ENCODE peak calls at places on chromosomes 3 and 15, in eight cellular contexts. X, E, J, Y, C, B, A and S are unnamed samples.

GRCh38 chr15:69160976-69161877 is 792 bp downstream of the GLCE start:
- DNase-seq in E (peak; percentile 45), Y (peak; percentile 79), A (peak; percentile 33), C (no peak), J (no peak), B (peak; percentile 32), X (peak; percentile 27), S (peak; percentile 29)

GRCh38 chr15:70023064-70023768 is 74.5 kb downstream of the TLE3 start:
- DNase-seq in Y (peak; percentile 59), A (peak; percentile 83), J (peak; percentile 50), E (peak; percentile 77), C (peak; percentile 4), X (no peak), B (peak; percentile 91), S (peak; percentile 74)

GRCh38 chr15:70748281-70748747 is 15.0 kb downstream of the UACA start:
- DNase-seq in B (no peak), E (no peak), J (no peak), X (peak; percentile 65), Y (no peak), C (no peak), A (no peak), S (no peak)

GRCh38 chr3:67018105-67018788 is 20.1 kb downstream of the KBTBD8 start:
- DNase-seq in X (no peak), A (no peak), J (no peak), E (peak; percentile 62), C (no peak), Y (no peak), B (peak; percentile 51), S (peak; percentile 3)

GRCh38 chr3:171770689-171771620 is 39.3 kb downstream of the PLD1 start:
- DNase-seq in C (no peak), E (peak; percentile 93), B (peak; percentile 94), A (no peak), X (no peak), J (peak; percentile 59), Y (peak; percentile 86), S (peak; percentile 90)

GRCh38 chr3:7504886-7505775 is 644.2 kb downstream of the GRM7 start:
- DNase-seq in Y (no peak), J (no peak), B (peak; percentile 93), C (no peak), E (peak; percentile 98), X (no peak), A (no peak), S (peak; percentile 97)

GRCh38 chr15:34737379-34737928 is 17.3 kb downstream of the GJD2 start:
- DNase-seq in A (no peak), C (no peak), B (peak; percentile 50), Y (peak; percentile 22), E (no peak), J (no peak), X (no peak), S (no peak)

GRCh38 chr3:44065311-44065710 is 176.4 kb upstream of the TOPAZ1 start:
- DNase-seq in C (no peak), J (peak; percentile 24), A (no peak), B (peak; percentile 70), X (no peak), Y (peak; percentile 75), E (no peak), S (no peak)

GRCh38 chr15:74062236-74062635 is 20.1 kb downstream of the GOLGA6A start:
- DNase-seq in J (no peak), B (no peak), X (no peak), E (no peak), C (no peak), A (no peak), Y (no peak), S (no peak)

GRCh38 chr15:74497584-74497983 is 36.6 kb upstream of the UBL7 start:
- DNase-seq in B (peak; percentile 93), C (no peak), X (no peak), J (peak; percentile 91), E (no peak), Y (peak; percentile 41), A (no peak), S (no peak)

GRCh38 chr15:72740202-72740601 is 43.4 kb downstream of the ADPGK start:
- DNase-seq in E (no peak), C (no peak), J (no peak), Y (no peak), B (no peak), A (no peak), X (no peak), S (no peak)

GRCh38 chr3:135109681-135110080 is 314.6 kb downstream of the EPHB1 start:
- DNase-seq in B (no peak), E (no peak), A (no peak), C (no peak), J (no peak), Y (no peak), X (no peak), S (no peak)

GRCh38 chr3:68007621-68008226 is 353.3 kb upstream of the SUCLG2 start:
- DNase-seq in C (no peak), A (peak; percentile 41), Y (no peak), E (no peak), J (no peak), X (peak; percentile 11), B (no peak), S (no peak)

GRCh38 chr3:52779411-52780297 is 2.3 kb downstream of the ITIH1 start:
- DNase-seq in C (no peak), E (no peak), A (no peak), J (no peak), X (no peak), B (no peak), Y (no peak), S (no peak)

GRCh38 chr3:121584418-121584817 is 8.8 kb upstream of the FBXO40 start:
- DNase-seq in Y (no peak), A (no peak), J (no peak), C (no peak), E (no peak), X (no peak), B (no peak), S (no peak)

GRCh38 chr3:16113704-16114103 is 60.8 kb upstream of the GALNT15 start:
- DNase-seq in X (no peak), Y (no peak), E (peak; percentile 53), A (no peak), B (peak; percentile 60), C (no peak), J (no peak), S (peak; percentile 58)

GRCh38 chr15:63672369-63672768 is 75.2 kb downstream of the FBXL22 start:
- DNase-seq in B (no peak), E (no peak), C (no peak), A (no peak), J (no peak), Y (no peak), X (no peak), S (no peak)

GRCh38 chr3:127997961-127998360 is 54.3 kb upstream of the SEC61A1 start:
- DNase-seq in C (no peak), X (no peak), E (no peak), J (peak; percentile 76), Y (no peak), B (peak; percentile 85), A (no peak), S (no peak)

GRCh38 chr3:49166752-49167556 is 823 bp upstream of the CCDC71 start:
- DNase-seq in B (no peak), J (no peak), E (no peak), X (no peak), Y (peak; percentile 68), A (no peak), C (no peak), S (no peak)

GRCh38 chr3:182568756-182569155 is 224.5 kb upstream of the ATP11B start:
- DNase-seq in B (no peak), Y (no peak), E (no peak), C (no peak), X (no peak), J (no peak), A (no peak), S (no peak)

GRCh38 chr3:10344147-10344943 is 23.4 kb upstream of the SEC13 start:
- DNase-seq in A (peak; percentile 66), J (no peak), Y (peak; percentile 95), X (no peak), E (peak; percentile 60), B (peak; percentile 55), C (peak; percentile 25), S (peak; percentile 55)

GRCh38 chr3:69282191-69282590 is 103.7 kb downstream of the FRMD4B start:
- DNase-seq in A (peak; percentile 45), C (peak; percentile 28), J (no peak), B (no peak), X (no peak), E (no peak), Y (no peak), S (no peak)

GRCh38 chr3:171695476-171695875 is 114.8 kb downstream of the PLD1 start:
- DNase-seq in B (no peak), J (no peak), Y (peak; percentile 22), C (no peak), A (no peak), X (no peak), E (peak; percentile 62), S (no peak)

GRCh38 chr15:52423852-52424251 is 104.8 kb downstream of the MYO5A start:
- DNase-seq in A (no peak), J (no peak), C (no peak), X (no peak), B (no peak), E (peak; percentile 11), Y (no peak), S (no peak)

GRCh38 chr15:68806220-68807105 is 14.2 kb downstream of the ANP32A start:
- DNase-seq in B (no peak), Y (no peak), X (no peak), J (no peak), A (no peak), C (no peak), E (peak; percentile 18), S (no peak)

GRCh38 chr3:134350861-134351311 is 23.4 kb downstream of the AMOTL2 start:
- DNase-seq in J (no peak), X (peak; percentile 49), A (no peak), B (peak; percentile 98), Y (peak; percentile 25), E (no peak), C (no peak), S (no peak)

GRCh38 chr15:59174161-59174845 is 32.3 kb upstream of the LDHAL6B start:
- DNase-seq in A (no peak), C (no peak), B (no peak), E (no peak), Y (no peak), X (no peak), J (no peak), S (no peak)

GRCh38 chr3:128340198-128340903 is 126.3 kb downstream of the DNAJB8 start:
- DNase-seq in A (no peak), B (no peak), Y (peak; percentile 17), X (no peak), J (no peak), C (no peak), E (no peak), S (no peak)

GRCh38 chr15:81074773-81075172 is 59.3 kb upstream of the CFAP161 start:
- DNase-seq in E (no peak), J (no peak), X (no peak), C (no peak), A (no peak), Y (no peak), B (no peak), S (no peak)

GRCh38 chr15:69321041-69321554 is 22.4 kb downstream of the PAQR5 start:
- DNase-seq in E (peak; percentile 44), B (no peak), X (no peak), Y (no peak), A (no peak), C (no peak), J (no peak), S (no peak)

GRCh38 chr3:62371735-62372591 is 1.4 kb downstream of the FEZF2 start:
- DNase-seq in X (no peak), J (no peak), C (no peak), B (no peak), A (no peak), Y (no peak), E (no peak), S (no peak)